ENCODE peak calls at places on chromosomes 7 and 10, in nine cellular contexts. F is epithelial cell of esophagus, S is SK-N-SH, R is upper lobe of right lung, G is RWPE1, L is GM13977, U is neural crest cell, W is psoas muscle, D is PC-9. Q is an unnamed sample.

GRCh38 chr10:86266446-86267242 is 100.0 kb downstream of the GRID1 start:
- DNase-seq in W (no peak), L (no peak), S (peak; percentile 24), F (no peak), R (peak; percentile 40), G (no peak), U (no peak), D (no peak), Q (peak; percentile 35)

GRCh38 chr7:148327379-148327778 is 263.2 kb upstream of the C7orf33 start:
- DNase-seq in S (no peak), U (no peak), L (no peak), F (peak; percentile 89), G (peak; percentile 77), R (no peak), D (peak; percentile 51), W (no peak), Q (no peak)

GRCh38 chr7:50782376-50783208 is at the start of gene GRB10:
- DNase-seq in U (peak; percentile 59), W (peak; percentile 65), G (no peak), F (no peak), R (peak; percentile 72), D (no peak), L (no peak), S (peak; percentile 65), Q (no peak)

GRCh38 chr10:11026761-11027160 is 9.1 kb downstream of the CELF2 start:
- DNase-seq in R (no peak), L (no peak), U (no peak), S (no peak), W (no peak), D (no peak), F (no peak), G (no peak), Q (no peak)

GRCh38 chr7:157637216-157637954 is 300.6 kb downstream of the DNAJB6 start:
- DNase-seq in D (no peak), G (no peak), S (no peak), U (no peak), R (no peak), L (no peak), W (no peak), F (no peak), Q (no peak)

GRCh38 chr7:4809691-4810090 is 34.3 kb downstream of the AP5Z1 start:
- DNase-seq in F (no peak), L (no peak), G (no peak), R (no peak), S (no peak), W (no peak), D (no peak), U (no peak), Q (no peak)

GRCh38 chr7:156816943-156817572 is 75.9 kb downstream of the LMBR1 start:
- DNase-seq in F (peak; percentile 18), U (no peak), S (peak; percentile 44), L (peak; percentile 16), R (no peak), G (peak; percentile 6), W (no peak), D (no peak), Q (no peak)

GRCh38 chr7:107468824-107469223 is 1.0 kb upstream of the GPR22 start:
- DNase-seq in L (no peak), W (no peak), F (no peak), U (no peak), R (no peak), G (no peak), D (no peak), S (no peak), Q (no peak)

GRCh38 chr10:73965890-73966768 is 31.8 kb upstream of the VCL start:
- DNase-seq in D (peak; percentile 99), L (no peak), U (peak; percentile 25), S (no peak), G (peak; percentile 90), R (peak; percentile 70), W (peak; percentile 80), F (peak; percentile 97), Q (peak; percentile 50)

GRCh38 chr7:18638594-18639452 is 143.3 kb downstream of the HDAC9 start:
- DNase-seq in L (no peak), F (peak; percentile 44), R (no peak), U (no peak), S (no peak), G (no peak), W (no peak), D (peak; percentile 73), Q (no peak)

GRCh38 chr10:132665946-132666732 is 119.8 kb downstream of the NKX6-2 start:
- DNase-seq in U (no peak), D (peak; percentile 67), R (no peak), L (no peak), W (no peak), S (no peak), G (peak; percentile 95), F (peak; percentile 92), Q (no peak)

GRCh38 chr7:332646-333398 is 42.9 kb downstream of the FOXL3 start:
- DNase-seq in F (peak; percentile 73), S (peak; percentile 97), U (peak; percentile 83), D (no peak), G (peak; percentile 81), R (peak; percentile 94), W (peak; percentile 89), L (peak; percentile 84), Q (peak; percentile 94)

GRCh38 chr10:24262929-24263653 is 54.2 kb downstream of the KIAA1217 start:
- DNase-seq in S (no peak), D (no peak), R (no peak), L (no peak), W (peak; percentile 75), G (no peak), U (no peak), F (peak; percentile 61), Q (no peak)

GRCh38 chr7:100829150-100829716 is 1.9 kb upstream of the EPHB4 start:
- DNase-seq in U (no peak), R (peak; percentile 70), S (peak; percentile 36), G (no peak), W (peak; percentile 64), F (no peak), D (no peak), L (peak; percentile 12), Q (no peak)

GRCh38 chr7:100825760-100826545 is 1.4 kb downstream of the EPHB4 start:
- DNase-seq in G (peak; percentile 27), F (peak; percentile 50), S (peak; percentile 82), U (no peak), D (no peak), R (no peak), L (peak; percentile 29), W (peak; percentile 24), Q (no peak)

GRCh38 chr7:100825215-100825671 is 2.1 kb downstream of the EPHB4 start:
- DNase-seq in S (peak; percentile 66), W (peak; percentile 55), U (no peak), L (peak; percentile 11), F (peak; percentile 37), G (peak; percentile 36), R (no peak), D (no peak), Q (no peak)

GRCh38 chr7:100826546-100827329 is 585 bp downstream of the EPHB4 start:
- DNase-seq in W (peak; percentile 46), U (no peak), D (no peak), S (no peak), F (peak; percentile 24), L (peak; percentile 25), R (no peak), G (no peak), Q (no peak)

GRCh38 chr7:100827330-100828226 is at the start of gene EPHB4:
- DNase-seq in D (no peak), R (peak; percentile 89), U (peak; percentile 82), S (peak; percentile 88), W (peak; percentile 72), G (peak; percentile 59), F (peak; percentile 83), L (peak; percentile 42), Q (peak; percentile 83)
- TF ChIP-seq CTCF in D (no peak), R (peak; percentile 19), U (peak; percentile 57), S (peak; percentile 76), W (no peak), G (peak; percentile 65), F (peak; percentile 6), L (no peak), Q (no peak)

DNA sequence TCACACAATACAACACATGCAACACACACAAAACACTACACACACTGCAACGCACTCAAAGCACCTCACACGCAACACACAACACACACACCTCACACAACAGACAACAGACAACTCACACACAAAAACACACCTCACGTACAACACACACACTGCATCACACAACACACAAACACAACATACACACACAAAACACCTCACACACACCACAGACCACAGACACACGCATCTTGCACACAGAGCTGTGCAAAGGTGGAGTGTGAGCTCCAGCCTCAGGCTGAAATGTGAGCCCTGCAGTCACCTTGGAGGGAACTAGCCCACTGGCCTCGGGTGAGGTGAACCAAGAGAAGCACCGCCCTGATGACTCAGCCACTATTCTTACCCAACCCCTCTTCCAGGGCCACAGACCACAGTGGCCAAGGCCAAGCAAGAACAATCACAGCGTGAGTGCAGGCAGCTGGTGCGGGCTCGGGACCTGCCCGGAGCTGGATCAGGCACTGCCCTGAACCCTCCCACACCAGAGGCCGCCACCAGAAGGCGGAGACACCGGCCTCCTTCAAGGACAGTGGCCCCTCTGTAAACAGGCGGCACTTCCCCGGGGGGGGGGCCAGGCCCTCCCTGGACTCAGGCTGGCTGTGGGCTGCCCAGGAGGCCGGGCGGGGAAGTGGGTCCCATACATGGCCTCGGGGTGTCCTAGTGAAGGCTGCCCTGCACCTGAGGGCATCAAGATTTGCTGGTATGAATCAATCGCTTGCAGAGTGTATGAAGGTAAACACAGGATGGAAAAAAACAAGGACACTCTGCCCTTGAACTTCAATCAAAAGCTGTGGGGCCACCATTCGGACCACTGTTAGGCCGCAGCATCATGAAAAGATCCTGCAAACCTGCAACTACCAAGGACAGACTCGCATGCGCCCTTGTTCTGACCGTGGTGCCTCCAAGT is 106.7 kb downstream of the TNS3 start:
- DNase-seq in L (peak; percentile 82), R (peak; percentile 95), W (peak; percentile 95), U (no peak), G (peak; percentile 97), F (peak; percentile 91), S (peak; percentile 64), D (peak; percentile 100), Q (no peak)
- TF ChIP-seq CTCF in L (no peak), R (peak; percentile 27), W (peak; percentile 19), U (no peak), G (peak; percentile 41), F (no peak), S (no peak), D (no peak), Q (no peak)

GRCh38 chr7:86708334-86708733 is 64.6 kb downstream of the GRM3 start:
- DNase-seq in W (no peak), L (no peak), G (no peak), D (no peak), U (no peak), R (no peak), F (no peak), S (no peak), Q (no peak)
- TF ChIP-seq CTCF in W (no peak), L (no peak), G (no peak), D (no peak), U (no peak), R (no peak), F (no peak), S (no peak), Q (no peak)

DNA sequence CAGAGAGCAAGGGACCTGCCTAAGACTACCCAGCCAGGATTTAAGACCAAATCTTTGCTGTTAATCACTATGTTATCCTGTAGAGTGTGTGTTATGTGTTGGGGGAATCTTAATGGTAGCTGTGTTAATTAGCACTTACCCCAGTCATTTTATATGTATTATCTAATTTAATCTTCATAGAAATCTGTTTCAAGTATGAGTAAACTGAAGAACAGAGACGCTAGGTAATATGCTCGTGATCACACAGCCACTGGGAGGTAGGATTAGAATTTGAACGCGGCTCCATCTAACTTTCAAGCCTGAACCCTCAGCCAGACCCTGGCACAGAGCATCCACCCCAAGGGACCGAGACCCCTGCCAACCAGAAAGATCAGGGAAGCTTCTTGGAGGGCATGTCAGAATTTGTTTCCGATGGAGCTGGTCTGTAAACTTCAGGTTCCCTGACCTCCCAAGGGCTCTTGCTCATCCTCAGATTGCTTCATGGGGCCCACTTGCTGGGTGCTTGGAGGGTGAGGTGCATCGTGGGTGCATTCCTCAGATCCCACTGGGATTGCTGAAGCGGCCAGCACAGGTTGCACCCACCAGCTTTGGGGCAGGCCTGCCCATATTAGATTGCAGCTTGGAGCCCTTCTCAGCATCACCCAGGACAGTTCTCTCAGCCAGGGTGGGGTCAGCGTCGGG is 105.0 kb downstream of the ZMIZ1 start:
- DNase-seq in W (no peak), U (no peak), D (no peak), G (no peak), F (no peak), S (no peak), R (no peak), L (no peak), Q (no peak)
- TF ChIP-seq CTCF in W (no peak), U (no peak), D (no peak), G (no peak), F (no peak), S (no peak), R (no peak), L (no peak), Q (no peak)

Q was measured in mesothelial cell of epicardium.